ENCODE peak calls at places on chromosome 6, in ten cellular contexts. X is psoas muscle, Q is breast epithelium, J is uterus, F is lower lobe of right lung, P is hepatocyte, N is A549, D is HCT116, V is SK-N-SH, Z is left ventricle myocardium inferior. L is an unnamed sample.

GRCh38 chr6:71262914-71263313 is 25.7 kb upstream of the OGFRL1 start:
- DNase-seq in N (no peak), X (no peak), J (no peak), Z (no peak), P (no peak), F (no peak), Q (no peak), D (no peak), V (no peak), L (no peak)

GRCh38 chr6:133099573-133099972 is 141.6 kb upstream of the EYA4 start:
- DNase-seq in D (peak; percentile 83), F (no peak), N (peak; percentile 62), X (no peak), P (no peak), V (no peak), J (no peak), Q (no peak), Z (no peak), L (no peak)

GRCh38 chr6:55818482-55818881 is 56.9 kb downstream of the BMP5 start:
- DNase-seq in D (no peak), F (no peak), X (no peak), Q (no peak), N (no peak), V (no peak), Z (no peak), P (no peak), J (no peak), L (peak; percentile 35)

GRCh38 chr6:12060780-12061619 is 48.9 kb downstream of the HIVEP1 start:
- DNase-seq in X (peak; percentile 44), N (peak; percentile 74), F (peak; percentile 84), Z (peak; percentile 41), Q (peak; percentile 24), J (peak; percentile 38), D (no peak), P (peak; percentile 37), V (no peak), L (no peak)

GRCh38 chr6:99736302-99736701 is 129.7 kb downstream of the PRDM13 start:
- DNase-seq in N (peak; percentile 3), P (no peak), F (no peak), V (no peak), D (peak; percentile 10), X (no peak), J (no peak), Q (no peak), Z (no peak), L (no peak)

GRCh38 chr6:70184723-70185122 is 118.2 kb downstream of the COL9A1 start:
- DNase-seq in F (no peak), Q (no peak), P (no peak), N (no peak), V (no peak), D (no peak), X (no peak), J (no peak), Z (no peak), L (no peak)

GRCh38 chr6:705047-705446 is 12.1 kb upstream of the EXOC2 start:
- DNase-seq in N (no peak), Q (no peak), J (no peak), Z (no peak), X (no peak), V (no peak), P (no peak), D (no peak), F (no peak), L (no peak)

GRCh38 chr6:134031696-134032255 is 20.6 kb downstream of the SLC2A12 start:
- DNase-seq in V (no peak), Z (no peak), F (no peak), X (no peak), D (no peak), N (no peak), P (no peak), Q (no peak), J (no peak), L (no peak)

GRCh38 chr6:139640453-139640852 is 266.0 kb upstream of the CITED2 start:
- DNase-seq in J (no peak), D (no peak), Q (no peak), X (no peak), F (no peak), P (no peak), Z (no peak), N (no peak), V (no peak), L (peak; percentile 42)

GRCh38 chr6:1724124-1724523 is 114.4 kb downstream of the FOXC1 start:
- DNase-seq in D (no peak), N (no peak), Z (no peak), J (no peak), F (no peak), Q (no peak), X (no peak), V (no peak), P (no peak), L (no peak)

GRCh38 chr6:31156647-31157046 is 955 bp downstream of the CCHCR1 start:
- DNase-seq in Q (no peak), F (no peak), X (no peak), J (no peak), D (no peak), P (no peak), Z (no peak), N (no peak), V (no peak), L (no peak)

GRCh38 chr6:105243487-105243886 is 63.7 kb upstream of the POPDC3 start:
- DNase-seq in N (no peak), J (no peak), V (no peak), D (no peak), P (no peak), Q (no peak), Z (no peak), X (no peak), F (no peak), L (no peak)

GRCh38 chr6:31204751-31205145 is 34.3 kb upstream of the POU5F1 start:
- DNase-seq in X (no peak), N (no peak), D (no peak), P (no peak), Q (no peak), J (no peak), V (no peak), F (no peak), Z (no peak), L (no peak)

GRCh38 chr6:129651291-129651691 is 58.7 kb downstream of the ARHGAP18 start:
- DNase-seq in X (no peak), Q (no peak), D (no peak), F (no peak), N (peak; percentile 78), Z (no peak), J (no peak), P (no peak), V (no peak), L (no peak)
- H3K4me1 ChIP-seq in X (peaks cover 8% of the 10 kb centered on the region), Q (no peaks in the 10 kb centered on the region), D (peaks cover 96% of the 10 kb centered on the region), F (peaks cover 48% of the 10 kb centered on the region), N (peaks cover 78% of the 10 kb centered on the region), Z (peaks cover 34% of the 10 kb centered on the region), J (no peaks in the 10 kb centered on the region), P (peaks cover 14% of the 10 kb centered on the region), V (no peaks in the 10 kb centered on the region), L (peaks cover 4% of the 10 kb centered on the region)

DNA sequence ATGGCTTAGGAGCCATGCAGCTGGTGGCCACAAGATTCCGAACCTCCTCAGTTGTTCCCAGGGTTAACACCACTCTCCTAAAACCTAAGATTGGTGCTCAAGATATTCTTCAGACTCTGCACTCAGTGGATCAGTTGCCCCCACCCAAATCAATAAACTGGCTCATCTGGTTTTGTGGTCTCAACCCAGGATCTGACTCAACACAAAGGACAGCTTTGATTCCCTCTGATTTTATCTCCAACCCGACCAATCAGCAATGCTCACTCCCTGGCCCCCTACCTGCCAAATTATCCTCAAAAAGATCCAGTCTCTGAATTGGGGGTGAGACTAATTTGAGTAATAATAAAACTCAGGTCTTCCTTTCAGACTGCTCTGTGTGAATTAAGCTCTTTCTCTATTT is 137.5 kb downstream of the EYS start:
- DNase-seq in X (no peak), J (no peak), P (no peak), Z (no peak), Q (no peak), N (no peak), F (no peak), V (no peak), D (no peak), L (no peak)
- H3K4me3 ChIP-seq in X (no peak overlapping the region), J (no peak overlapping the region), P (no peak overlapping the region), Z (no peak overlapping the region), Q (no peak overlapping the region), N (no peak overlapping the region), F (no peak overlapping the region), V (no peak overlapping the region), D (no peak overlapping the region), L (no peak overlapping the region)

GRCh38 chr6:7115452-7116223 is 7.9 kb downstream of the RREB1 start:
- DNase-seq in N (no peak), D (no peak), P (no peak), F (no peak), X (no peak), Z (no peak), V (no peak), Q (no peak), J (peak; percentile 28), L (no peak)
- H3K27ac ChIP-seq in N (no peak overlapping the region), D (no peak overlapping the region), P (no peak overlapping the region), F (peak overlapping the region; percentile 39), X (peak overlapping the region; percentile 81), Z (peak overlapping the region; percentile 97), V (no peak overlapping the region), Q (peak overlapping the region; percentile 75), J (peak overlapping the region; percentile 64), L (peak overlapping the region; percentile 71)

GRCh38 chr6:28757429-28758045 is 166.2 kb downstream of the TRIM27 start:
- DNase-seq in F (no peak), X (no peak), V (no peak), N (peak; percentile 83), P (no peak), D (no peak), J (no peak), Q (no peak), Z (no peak), L (no peak)
- H3K4me1 ChIP-seq in F (no peaks in the 10 kb centered on the region), X (no peaks in the 10 kb centered on the region), V (no peaks in the 10 kb centered on the region), N (peaks cover 11% of the 10 kb centered on the region), P (peaks cover 3% of the 10 kb centered on the region), D (peaks cover 43% of the 10 kb centered on the region), J (no peaks in the 10 kb centered on the region), Q (no peaks in the 10 kb centered on the region), Z (no peaks in the 10 kb centered on the region), L (peaks cover 4% of the 10 kb centered on the region)

GRCh38 chr6:50819527-50819905 is 845 bp downstream of the TFAP2B start:
- DNase-seq in P (peak; percentile 28), J (no peak), Q (no peak), N (no peak), Z (no peak), V (no peak), X (no peak), D (no peak), F (no peak), L (peak; percentile 20)
- H3K4me3 ChIP-seq in P (no peak overlapping the region), J (no peak overlapping the region), Q (peak overlapping the region; percentile 19), N (no peak overlapping the region), Z (peak overlapping the region; percentile 45), V (peak overlapping the region; percentile 52), X (peak overlapping the region; percentile 30), D (no peak overlapping the region), F (peak overlapping the region; percentile 20), L (no peak overlapping the region)